ENCODE peak calls at places on chromosomes 11 and 22, in six cellular contexts. Q is body of pancreas, R is HepG2, J is SK-N-SH, F is colonic mucosa, A is lung. O is an unnamed sample.

GRCh38 chr22:46528121-46528610 is 9.3 kb downstream of the CELSR1 start:
- DNase-seq in Q (peak; percentile 33), J (no peak), F (peak; percentile 54), A (peak; percentile 74), R (peak; percentile 95), O (no peak)

GRCh38 chr11:2833938-2834892 is 51.4 kb downstream of the CDKN1C start:
- DNase-seq in F (no peak), Q (no peak), J (no peak), A (no peak), R (no peak), O (no peak)

GRCh38 chr11:15434529-15434928 is 319.8 kb downstream of the INSC start:
- DNase-seq in Q (no peak), F (no peak), J (no peak), R (no peak), A (no peak), O (no peak)

GRCh38 chr11:45166604-45166897 is 20.1 kb downstream of the PRDM11 start:
- DNase-seq in Q (no peak), F (no peak), J (no peak), R (no peak), A (no peak), O (peak; percentile 25)

GRCh38 chr11:93974759-93975158 is 46.4 kb upstream of the HEPHL1 start:
- DNase-seq in J (no peak), R (no peak), F (no peak), A (no peak), Q (no peak), O (no peak)

GRCh38 chr22:35218079-35218478 is 39.2 kb upstream of the HMGXB4 start:
- DNase-seq in F (no peak), A (no peak), R (no peak), J (no peak), Q (no peak), O (no peak)

GRCh38 chr11:40129276-40129675 is 1330.2 kb downstream of the LRRC4C start:
- DNase-seq in Q (no peak), R (no peak), A (no peak), F (no peak), J (peak; percentile 12), O (no peak)

GRCh38 chr11:46290598-46291309 is 13.3 kb downstream of the CREB3L1 start:
- DNase-seq in F (peak; percentile 86), R (no peak), A (peak; percentile 78), J (peak; percentile 57), Q (peak; percentile 78), O (no peak)

GRCh38 chr11:100739636-100740035 is 52.5 kb downstream of the ARHGAP42 start:
- DNase-seq in R (peak; percentile 40), F (no peak), A (peak; percentile 35), Q (peak; percentile 32), J (no peak), O (no peak)

GRCh38 chr11:109426442-109426841 is 4.5 kb downstream of the C11orf87 start:
- DNase-seq in R (no peak), F (no peak), J (peak; percentile 11), Q (no peak), A (no peak), O (no peak)

GRCh38 chr11:20360650-20361049 is 2.9 kb upstream of the HTATIP2 start:
- DNase-seq in F (no peak), A (peak; percentile 34), R (peak; percentile 53), J (no peak), Q (peak; percentile 12), O (no peak)

GRCh38 chr11:95641506-95641905 is 148.1 kb downstream of the FAM76B start:
- DNase-seq in A (peak; percentile 67), J (no peak), R (no peak), F (no peak), Q (no peak), O (peak; percentile 90)

GRCh38 chr11:26512196-26512595 is 59.9 kb downstream of the MUC15 start:
- DNase-seq in F (no peak), Q (no peak), A (no peak), J (no peak), R (no peak), O (no peak)

GRCh38 chr11:19242184-19242932 is 1.6 kb upstream of the E2F8 start:
- DNase-seq in R (no peak), Q (no peak), J (no peak), A (no peak), F (peak; percentile 34), O (no peak)

GRCh38 chr11:43376594-43376993 is 17.9 kb downstream of the TTC17 start:
- DNase-seq in Q (no peak), A (no peak), J (no peak), F (no peak), R (peak; percentile 25), O (no peak)

GRCh38 chr11:117822522-117823033 is 2.0 kb downstream of the FXYD2 start:
- DNase-seq in R (no peak), A (no peak), Q (peak; percentile 1), J (no peak), F (no peak), O (no peak)
- H3K4me3 ChIP-seq in R (peak overlapping the region; percentile 54), A (no peak overlapping the region), Q (no peak overlapping the region), J (no peak overlapping the region), F (no peak overlapping the region), O (no peak overlapping the region)

DNA sequence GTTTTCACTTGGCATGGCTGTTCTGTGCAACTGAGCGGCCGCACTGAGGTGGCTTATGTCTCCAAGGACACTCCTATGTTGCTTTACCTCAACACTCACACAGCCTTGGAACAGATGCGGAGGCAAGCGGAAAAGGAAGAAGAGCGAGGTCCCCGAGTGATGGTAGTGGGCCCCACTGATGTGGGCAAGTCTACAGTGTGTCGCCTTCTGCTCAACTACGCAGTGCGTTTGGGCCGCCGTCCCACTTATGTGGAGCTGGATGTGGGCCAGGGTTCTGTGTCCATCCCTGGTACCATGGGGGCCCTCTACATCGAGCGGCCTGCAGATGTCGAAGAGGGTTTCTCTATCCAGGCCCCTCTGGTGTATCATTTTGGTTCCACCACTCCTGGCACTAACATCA is 2.1 kb downstream of the CLP1 start:
- DNase-seq in Q (no peak), A (no peak), R (no peak), F (no peak), J (no peak), O (no peak)
- H3K27ac ChIP-seq in Q (no peak overlapping the region), A (no peak overlapping the region), R (no peak overlapping the region), F (no peak overlapping the region), J (no peak overlapping the region), O (no peak overlapping the region)

DNA sequence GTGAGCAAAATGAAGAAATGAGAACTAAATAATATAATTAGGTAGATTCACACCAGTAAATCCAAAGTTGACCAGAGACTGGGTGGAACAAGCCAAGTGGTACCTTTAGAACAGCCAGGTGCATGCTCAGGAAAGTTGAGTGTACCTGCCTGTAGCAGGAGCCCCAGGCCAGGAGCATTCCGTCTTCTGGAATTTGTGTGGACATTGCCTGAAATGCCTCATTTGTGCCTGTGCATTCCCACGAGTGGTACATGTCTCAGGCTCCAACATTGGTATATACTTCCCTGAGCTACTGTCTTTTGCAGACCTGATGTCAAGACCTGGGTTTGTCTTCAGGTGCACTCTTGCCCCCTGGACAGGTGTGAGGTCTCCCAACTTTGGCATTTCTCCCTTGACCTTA is 187.6 kb upstream of the NECTIN1 start:
- DNase-seq in Q (no peak), A (no peak), R (no peak), F (no peak), J (no peak), O (no peak)
- TF ChIP-seq CTCF in Q (no peak), A (no peak), R (no peak), F (no peak), J (no peak), O (no peak)

GRCh38 chr11:6927030-6927617 is 898 bp downstream of the ZNF215 start:
- DNase-seq in R (no peak), J (no peak), Q (no peak), A (no peak), F (peak; percentile 23), O (no peak)
- H3K4me3 ChIP-seq in R (no peak overlapping the region), J (peak overlapping the region; percentile 72), Q (peak overlapping the region; percentile 39), A (no peak overlapping the region), F (peak overlapping the region; percentile 63), O (peak overlapping the region; percentile 59)

DNA sequence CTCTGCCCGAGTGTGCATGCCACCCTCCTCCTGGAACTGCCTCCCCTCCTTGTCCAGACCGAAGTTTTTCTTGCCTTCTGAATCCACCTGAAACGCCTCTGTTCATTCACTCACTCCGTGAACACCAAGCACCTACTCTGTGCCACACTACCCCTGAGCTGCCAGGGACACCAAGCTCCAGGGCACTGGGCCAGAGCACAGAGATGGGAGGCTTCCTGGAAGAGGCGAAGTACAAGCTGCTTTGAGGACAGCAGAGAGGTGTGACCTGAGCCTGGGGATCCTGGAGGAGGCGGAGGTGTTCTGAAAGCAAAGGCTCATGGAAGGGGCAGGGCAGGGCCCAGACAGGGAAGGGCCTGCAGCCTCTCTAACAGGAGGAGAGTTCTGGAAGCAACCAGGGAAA is 47.5 kb downstream of the SCUBE1 start:
- DNase-seq in R (no peak), Q (no peak), F (no peak), J (no peak), A (no peak), O (no peak)
- H3K27ac ChIP-seq in R (no peak overlapping the region), Q (no peak overlapping the region), F (no peak overlapping the region), J (no peak overlapping the region), A (no peak overlapping the region), O (no peak overlapping the region)